ENCODE peak calls at places on chromosomes 12 and 14, in ten cellular contexts. One of them, this sample, is unnamed.
A peak's percentile ranks its signal among the peaks of the same experiment; 100 is the strongest.

GRCh38 chr12:132551271-132552120 is 58.9 kb downstream of the LRCOL1 start:
- DNase-seq in GM12891: no peak
- DNase-seq in MM.1S: no peak
- DNase-seq in cardiac muscle cell: no peak
- DNase-seq in stimulated activated CD8-positive, alpha-beta memory T cell treated with anti-CD3 and anti-CD28 coated beads, Interleukin-4, amount 100 ng/mL, for 4 hours: no peak
- DNase-seq in non-pigmented ciliary epithelial cell: no peak
- DNase-seq in EH: no peak
- DNase-seq in naive thymus-derived CD8-positive, alpha-beta T cell: no peak
- DNase-seq in nephron progenitor cell: no peak
- DNase-seq in fibroblast of gingiva: no peak
- DNase-seq in this sample: no peak

GRCh38 chr12:94710933-94711332 is 60.6 kb upstream of the TMCC3 start:
- DNase-seq in GM12891: no peak
- DNase-seq in MM.1S: peak; percentile 36
- DNase-seq in cardiac muscle cell: peak; percentile 24
- DNase-seq in stimulated activated CD8-positive, alpha-beta memory T cell treated with anti-CD3 and anti-CD28 coated beads, Interleukin-4, amount 100 ng/mL, for 4 hours: no peak
- DNase-seq in non-pigmented ciliary epithelial cell: no peak
- DNase-seq in EH: peak; percentile 48
- DNase-seq in naive thymus-derived CD8-positive, alpha-beta T cell: no peak
- DNase-seq in nephron progenitor cell: no peak
- DNase-seq in fibroblast of gingiva: no peak
- DNase-seq in this sample: peak; percentile 49

GRCh38 chr12:3520711-3521110 is 29.7 kb downstream of the PRMT8 start:
- DNase-seq in GM12891: no peak
- DNase-seq in MM.1S: no peak
- DNase-seq in cardiac muscle cell: no peak
- DNase-seq in stimulated activated CD8-positive, alpha-beta memory T cell treated with anti-CD3 and anti-CD28 coated beads, Interleukin-4, amount 100 ng/mL, for 4 hours: no peak
- DNase-seq in non-pigmented ciliary epithelial cell: no peak
- DNase-seq in EH: no peak
- DNase-seq in naive thymus-derived CD8-positive, alpha-beta T cell: no peak
- DNase-seq in nephron progenitor cell: no peak
- DNase-seq in fibroblast of gingiva: no peak
- DNase-seq in this sample: no peak

GRCh38 chr14:93207468-93208308 is 632 bp downstream of the UBR7 start:
- DNase-seq in GM12891: no peak
- DNase-seq in MM.1S: no peak
- DNase-seq in cardiac muscle cell: peak; percentile 64
- DNase-seq in stimulated activated CD8-positive, alpha-beta memory T cell treated with anti-CD3 and anti-CD28 coated beads, Interleukin-4, amount 100 ng/mL, for 4 hours: no peak
- DNase-seq in non-pigmented ciliary epithelial cell: no peak
- DNase-seq in EH: peak; percentile 70
- DNase-seq in naive thymus-derived CD8-positive, alpha-beta T cell: no peak
- DNase-seq in nephron progenitor cell: peak; percentile 62
- DNase-seq in fibroblast of gingiva: peak; percentile 49
- DNase-seq in this sample: peak; percentile 80

GRCh38 chr12:94674835-94675234 is 24.5 kb upstream of the TMCC3 start:
- DNase-seq in GM12891: no peak
- DNase-seq in MM.1S: no peak
- DNase-seq in cardiac muscle cell: peak; percentile 10
- DNase-seq in stimulated activated CD8-positive, alpha-beta memory T cell treated with anti-CD3 and anti-CD28 coated beads, Interleukin-4, amount 100 ng/mL, for 4 hours: no peak
- DNase-seq in non-pigmented ciliary epithelial cell: no peak
- DNase-seq in EH: no peak
- DNase-seq in naive thymus-derived CD8-positive, alpha-beta T cell: no peak
- DNase-seq in nephron progenitor cell: no peak
- DNase-seq in fibroblast of gingiva: no peak
- DNase-seq in this sample: no peak

GRCh38 chr14:92573761-92574498 is 60.3 kb downstream of the RIN3 start:
- DNase-seq in GM12891: no peak
- DNase-seq in MM.1S: no peak
- DNase-seq in cardiac muscle cell: no peak
- DNase-seq in stimulated activated CD8-positive, alpha-beta memory T cell treated with anti-CD3 and anti-CD28 coated beads, Interleukin-4, amount 100 ng/mL, for 4 hours: no peak
- DNase-seq in non-pigmented ciliary epithelial cell: no peak
- DNase-seq in EH: no peak
- DNase-seq in naive thymus-derived CD8-positive, alpha-beta T cell: no peak
- DNase-seq in nephron progenitor cell: no peak
- DNase-seq in fibroblast of gingiva: no peak
- DNase-seq in this sample: no peak

GRCh38 chr14:90696728-90697127 is 119.5 kb downstream of the TTC7B start:
- DNase-seq in GM12891: no peak
- DNase-seq in MM.1S: no peak
- DNase-seq in cardiac muscle cell: no peak
- DNase-seq in stimulated activated CD8-positive, alpha-beta memory T cell treated with anti-CD3 and anti-CD28 coated beads, Interleukin-4, amount 100 ng/mL, for 4 hours: no peak
- DNase-seq in non-pigmented ciliary epithelial cell: no peak
- DNase-seq in EH: no peak
- DNase-seq in naive thymus-derived CD8-positive, alpha-beta T cell: no peak
- DNase-seq in nephron progenitor cell: no peak
- DNase-seq in fibroblast of gingiva: no peak
- DNase-seq in this sample: no peak

GRCh38 chr14:37655418-37655817 is 60.0 kb downstream of the TTC6 start:
- DNase-seq in GM12891: no peak
- DNase-seq in MM.1S: no peak
- DNase-seq in cardiac muscle cell: no peak
- DNase-seq in stimulated activated CD8-positive, alpha-beta memory T cell treated with anti-CD3 and anti-CD28 coated beads, Interleukin-4, amount 100 ng/mL, for 4 hours: no peak
- DNase-seq in non-pigmented ciliary epithelial cell: no peak
- DNase-seq in EH: no peak
- DNase-seq in naive thymus-derived CD8-positive, alpha-beta T cell: no peak
- DNase-seq in nephron progenitor cell: no peak
- DNase-seq in fibroblast of gingiva: no peak
- DNase-seq in this sample: peak; percentile 34

GRCh38 chr12:3417937-3418336 is 73.1 kb upstream of the PRMT8 start:
- DNase-seq in GM12891: no peak
- DNase-seq in MM.1S: no peak
- DNase-seq in cardiac muscle cell: no peak
- DNase-seq in stimulated activated CD8-positive, alpha-beta memory T cell treated with anti-CD3 and anti-CD28 coated beads, Interleukin-4, amount 100 ng/mL, for 4 hours: no peak
- DNase-seq in non-pigmented ciliary epithelial cell: no peak
- DNase-seq in EH: no peak
- DNase-seq in naive thymus-derived CD8-positive, alpha-beta T cell: no peak
- DNase-seq in nephron progenitor cell: no peak
- DNase-seq in fibroblast of gingiva: no peak
- DNase-seq in this sample: no peak

GRCh38 chr14:61753631-61754030 is 8.6 kb upstream of the SNAPC1 start:
- DNase-seq in GM12891: no peak
- DNase-seq in MM.1S: no peak
- DNase-seq in cardiac muscle cell: peak; percentile 59
- DNase-seq in stimulated activated CD8-positive, alpha-beta memory T cell treated with anti-CD3 and anti-CD28 coated beads, Interleukin-4, amount 100 ng/mL, for 4 hours: no peak
- DNase-seq in non-pigmented ciliary epithelial cell: no peak
- DNase-seq in EH: peak; percentile 59
- DNase-seq in naive thymus-derived CD8-positive, alpha-beta T cell: no peak
- DNase-seq in nephron progenitor cell: no peak
- DNase-seq in fibroblast of gingiva: no peak
- DNase-seq in this sample: peak; percentile 57

GRCh38 chr12:22437031-22437806 is 102.7 kb upstream of the ST8SIA1 start:
- DNase-seq in GM12891: no peak
- DNase-seq in MM.1S: no peak
- DNase-seq in cardiac muscle cell: no peak
- DNase-seq in stimulated activated CD8-positive, alpha-beta memory T cell treated with anti-CD3 and anti-CD28 coated beads, Interleukin-4, amount 100 ng/mL, for 4 hours: no peak
- DNase-seq in non-pigmented ciliary epithelial cell: no peak
- DNase-seq in EH: no peak
- DNase-seq in naive thymus-derived CD8-positive, alpha-beta T cell: no peak
- DNase-seq in nephron progenitor cell: no peak
- DNase-seq in fibroblast of gingiva: no peak
- DNase-seq in this sample: no peak

GRCh38 chr14:39276579-39277114 is 42.9 kb downstream of the MIA2 start:
- DNase-seq in GM12891: no peak
- DNase-seq in MM.1S: no peak
- DNase-seq in cardiac muscle cell: no peak
- DNase-seq in stimulated activated CD8-positive, alpha-beta memory T cell treated with anti-CD3 and anti-CD28 coated beads, Interleukin-4, amount 100 ng/mL, for 4 hours: no peak
- DNase-seq in non-pigmented ciliary epithelial cell: no peak
- DNase-seq in EH: no peak
- DNase-seq in naive thymus-derived CD8-positive, alpha-beta T cell: no peak
- DNase-seq in nephron progenitor cell: no peak
- DNase-seq in fibroblast of gingiva: no peak
- DNase-seq in this sample: no peak

GRCh38 chr12:23628836-23629235 is 320.6 kb downstream of the SOX5 start:
- DNase-seq in GM12891: no peak
- DNase-seq in MM.1S: no peak
- DNase-seq in cardiac muscle cell: no peak
- DNase-seq in stimulated activated CD8-positive, alpha-beta memory T cell treated with anti-CD3 and anti-CD28 coated beads, Interleukin-4, amount 100 ng/mL, for 4 hours: no peak
- DNase-seq in non-pigmented ciliary epithelial cell: no peak
- DNase-seq in EH: no peak
- DNase-seq in naive thymus-derived CD8-positive, alpha-beta T cell: no peak
- DNase-seq in nephron progenitor cell: no peak
- DNase-seq in fibroblast of gingiva: no peak
- DNase-seq in this sample: no peak

GRCh38 chr14:101234588-101234937 is 326.7 kb upstream of the DIO3 start:
- DNase-seq in GM12891: no peak
- DNase-seq in MM.1S: no peak
- DNase-seq in cardiac muscle cell: no peak
- DNase-seq in stimulated activated CD8-positive, alpha-beta memory T cell treated with anti-CD3 and anti-CD28 coated beads, Interleukin-4, amount 100 ng/mL, for 4 hours: no peak
- DNase-seq in non-pigmented ciliary epithelial cell: no peak
- DNase-seq in EH: no peak
- DNase-seq in naive thymus-derived CD8-positive, alpha-beta T cell: no peak
- DNase-seq in nephron progenitor cell: no peak
- DNase-seq in fibroblast of gingiva: no peak
- DNase-seq in this sample: no peak

GRCh38 chr12:68864604-68865003 is 56.6 kb downstream of the MDM2 start:
- DNase-seq in GM12891: no peak
- DNase-seq in MM.1S: no peak
- DNase-seq in cardiac muscle cell: no peak
- DNase-seq in stimulated activated CD8-positive, alpha-beta memory T cell treated with anti-CD3 and anti-CD28 coated beads, Interleukin-4, amount 100 ng/mL, for 4 hours: no peak
- DNase-seq in non-pigmented ciliary epithelial cell: no peak
- DNase-seq in EH: no peak
- DNase-seq in naive thymus-derived CD8-positive, alpha-beta T cell: no peak
- DNase-seq in nephron progenitor cell: no peak
- DNase-seq in fibroblast of gingiva: no peak
- DNase-seq in this sample: no peak

GRCh38 chr12:30847259-30847658 is 79.3 kb upstream of the TSPAN11 start:
- DNase-seq in GM12891: no peak
- DNase-seq in MM.1S: peak; percentile 88
- DNase-seq in cardiac muscle cell: peak; percentile 82
- DNase-seq in stimulated activated CD8-positive, alpha-beta memory T cell treated with anti-CD3 and anti-CD28 coated beads, Interleukin-4, amount 100 ng/mL, for 4 hours: no peak
- DNase-seq in non-pigmented ciliary epithelial cell: no peak
- DNase-seq in EH: peak; percentile 70
- DNase-seq in naive thymus-derived CD8-positive, alpha-beta T cell: no peak
- DNase-seq in nephron progenitor cell: peak; percentile 19
- DNase-seq in fibroblast of gingiva: peak; percentile 56
- DNase-seq in this sample: peak; percentile 86

GRCh38 chr12:118311666-118312065 is 61.0 kb downstream of the TAOK3 start:
- DNase-seq in GM12891: no peak
- DNase-seq in MM.1S: no peak
- DNase-seq in cardiac muscle cell: no peak
- DNase-seq in stimulated activated CD8-positive, alpha-beta memory T cell treated with anti-CD3 and anti-CD28 coated beads, Interleukin-4, amount 100 ng/mL, for 4 hours: no peak
- DNase-seq in non-pigmented ciliary epithelial cell: no peak
- DNase-seq in EH: no peak
- DNase-seq in naive thymus-derived CD8-positive, alpha-beta T cell: no peak
- DNase-seq in nephron progenitor cell: no peak
- DNase-seq in fibroblast of gingiva: no peak
- DNase-seq in this sample: no peak

GRCh38 chr12:116545936-116546335 is 13.2 kb upstream of the MAP1LC3B2 start:
- DNase-seq in GM12891: no peak
- DNase-seq in MM.1S: no peak
- DNase-seq in cardiac muscle cell: no peak
- DNase-seq in stimulated activated CD8-positive, alpha-beta memory T cell treated with anti-CD3 and anti-CD28 coated beads, Interleukin-4, amount 100 ng/mL, for 4 hours: no peak
- DNase-seq in non-pigmented ciliary epithelial cell: no peak
- DNase-seq in EH: no peak
- DNase-seq in naive thymus-derived CD8-positive, alpha-beta T cell: no peak
- DNase-seq in nephron progenitor cell: no peak
- DNase-seq in fibroblast of gingiva: no peak
- DNase-seq in this sample: no peak

GRCh38 chr12:109432842-109433304 is 44.2 kb downstream of the KCTD10 start:
- DNase-seq in GM12891: peak; percentile 39
- DNase-seq in MM.1S: peak; percentile 79
- DNase-seq in cardiac muscle cell: peak; percentile 88
- DNase-seq in stimulated activated CD8-positive, alpha-beta memory T cell treated with anti-CD3 and anti-CD28 coated beads, Interleukin-4, amount 100 ng/mL, for 4 hours: peak; percentile 52
- DNase-seq in non-pigmented ciliary epithelial cell: peak; percentile 52
- DNase-seq in EH: peak; percentile 76
- DNase-seq in naive thymus-derived CD8-positive, alpha-beta T cell: peak; percentile 41
- DNase-seq in nephron progenitor cell: peak; percentile 86
- DNase-seq in fibroblast of gingiva: peak; percentile 76
- DNase-seq in this sample: peak; percentile 78

GRCh38 chr12:132436791-132437251 is 53.1 kb upstream of the FBRSL1 start:
- DNase-seq in GM12891: no peak
- DNase-seq in MM.1S: no peak
- DNase-seq in cardiac muscle cell: no peak
- DNase-seq in stimulated activated CD8-positive, alpha-beta memory T cell treated with anti-CD3 and anti-CD28 coated beads, Interleukin-4, amount 100 ng/mL, for 4 hours: no peak
- DNase-seq in non-pigmented ciliary epithelial cell: no peak
- DNase-seq in EH: no peak
- DNase-seq in naive thymus-derived CD8-positive, alpha-beta T cell: no peak
- DNase-seq in nephron progenitor cell: no peak
- DNase-seq in fibroblast of gingiva: no peak
- DNase-seq in this sample: no peak

GRCh38 chr12:75481013-75481705 is 604 bp downstream of the GLIPR1 start:
- DNase-seq in GM12891: no peak
- DNase-seq in MM.1S: peak; percentile 40
- DNase-seq in cardiac muscle cell: peak; percentile 59
- DNase-seq in stimulated activated CD8-positive, alpha-beta memory T cell treated with anti-CD3 and anti-CD28 coated beads, Interleukin-4, amount 100 ng/mL, for 4 hours: no peak
- DNase-seq in non-pigmented ciliary epithelial cell: no peak
- DNase-seq in EH: peak; percentile 45
- DNase-seq in naive thymus-derived CD8-positive, alpha-beta T cell: no peak
- DNase-seq in nephron progenitor cell: no peak
- DNase-seq in fibroblast of gingiva: peak; percentile 29
- DNase-seq in this sample: peak; percentile 30

GRCh38 chr14:95320076-95320895 is 578 bp upstream of the CLMN start:
- DNase-seq in GM12891: no peak
- DNase-seq in MM.1S: no peak
- DNase-seq in cardiac muscle cell: no peak
- DNase-seq in stimulated activated CD8-positive, alpha-beta memory T cell treated with anti-CD3 and anti-CD28 coated beads, Interleukin-4, amount 100 ng/mL, for 4 hours: no peak
- DNase-seq in non-pigmented ciliary epithelial cell: no peak
- DNase-seq in EH: no peak
- DNase-seq in naive thymus-derived CD8-positive, alpha-beta T cell: no peak
- DNase-seq in nephron progenitor cell: no peak
- DNase-seq in fibroblast of gingiva: no peak
- DNase-seq in this sample: peak; percentile 17

GRCh38 chr14:95303552-95303951 is 16.2 kb downstream of the CLMN start:
- DNase-seq in GM12891: no peak
- DNase-seq in MM.1S: no peak
- DNase-seq in cardiac muscle cell: no peak
- DNase-seq in stimulated activated CD8-positive, alpha-beta memory T cell treated with anti-CD3 and anti-CD28 coated beads, Interleukin-4, amount 100 ng/mL, for 4 hours: no peak
- DNase-seq in non-pigmented ciliary epithelial cell: no peak
- DNase-seq in EH: no peak
- DNase-seq in naive thymus-derived CD8-positive, alpha-beta T cell: no peak
- DNase-seq in nephron progenitor cell: no peak
- DNase-seq in fibroblast of gingiva: no peak
- DNase-seq in this sample: no peak

GRCh38 chr14:53355581-53356112 is 202.5 kb upstream of the DDHD1 start:
- DNase-seq in GM12891: no peak
- DNase-seq in MM.1S: no peak
- DNase-seq in cardiac muscle cell: peak; percentile 44
- DNase-seq in stimulated activated CD8-positive, alpha-beta memory T cell treated with anti-CD3 and anti-CD28 coated beads, Interleukin-4, amount 100 ng/mL, for 4 hours: no peak
- DNase-seq in non-pigmented ciliary epithelial cell: peak; percentile 82
- DNase-seq in EH: peak; percentile 76
- DNase-seq in naive thymus-derived CD8-positive, alpha-beta T cell: no peak
- DNase-seq in nephron progenitor cell: peak; percentile 6
- DNase-seq in fibroblast of gingiva: no peak
- DNase-seq in this sample: peak; percentile 53

GRCh38 chr14:76834296-76834695 is 8.1 kb downstream of the LRRC74A start:
- DNase-seq in GM12891: no peak
- DNase-seq in MM.1S: no peak
- DNase-seq in cardiac muscle cell: no peak
- DNase-seq in stimulated activated CD8-positive, alpha-beta memory T cell treated with anti-CD3 and anti-CD28 coated beads, Interleukin-4, amount 100 ng/mL, for 4 hours: no peak
- DNase-seq in non-pigmented ciliary epithelial cell: no peak
- DNase-seq in EH: no peak
- DNase-seq in naive thymus-derived CD8-positive, alpha-beta T cell: no peak
- DNase-seq in nephron progenitor cell: no peak
- DNase-seq in fibroblast of gingiva: no peak
- DNase-seq in this sample: no peak

GRCh38 chr12:15796493-15797141 is 7.4 kb upstream of the EPS8 start:
- DNase-seq in GM12891: no peak
- DNase-seq in MM.1S: no peak
- DNase-seq in cardiac muscle cell: no peak
- DNase-seq in stimulated activated CD8-positive, alpha-beta memory T cell treated with anti-CD3 and anti-CD28 coated beads, Interleukin-4, amount 100 ng/mL, for 4 hours: no peak
- DNase-seq in non-pigmented ciliary epithelial cell: no peak
- DNase-seq in EH: peak; percentile 58
- DNase-seq in naive thymus-derived CD8-positive, alpha-beta T cell: no peak
- DNase-seq in nephron progenitor cell: no peak
- DNase-seq in fibroblast of gingiva: peak; percentile 39
- DNase-seq in this sample: peak; percentile 91

GRCh38 chr14:65044596-65044959 is 57.7 kb downstream of the MAX start:
- DNase-seq in GM12891: no peak
- DNase-seq in MM.1S: no peak
- DNase-seq in cardiac muscle cell: peak; percentile 31
- DNase-seq in stimulated activated CD8-positive, alpha-beta memory T cell treated with anti-CD3 and anti-CD28 coated beads, Interleukin-4, amount 100 ng/mL, for 4 hours: no peak
- DNase-seq in non-pigmented ciliary epithelial cell: no peak
- DNase-seq in EH: no peak
- DNase-seq in naive thymus-derived CD8-positive, alpha-beta T cell: no peak
- DNase-seq in nephron progenitor cell: no peak
- DNase-seq in fibroblast of gingiva: no peak
- DNase-seq in this sample: no peak

GRCh38 chr12:120119395-120119973 is 2.9 kb upstream of the RAB35 start:
- DNase-seq in GM12891: no peak
- DNase-seq in MM.1S: peak; percentile 36
- DNase-seq in cardiac muscle cell: no peak
- DNase-seq in stimulated activated CD8-positive, alpha-beta memory T cell treated with anti-CD3 and anti-CD28 coated beads, Interleukin-4, amount 100 ng/mL, for 4 hours: no peak
- DNase-seq in non-pigmented ciliary epithelial cell: no peak
- DNase-seq in EH: peak; percentile 88
- DNase-seq in naive thymus-derived CD8-positive, alpha-beta T cell: no peak
- DNase-seq in nephron progenitor cell: no peak
- DNase-seq in fibroblast of gingiva: peak; percentile 43
- DNase-seq in this sample: peak; percentile 69

This sample was measured in ELR.